ENCODE peak calls at places on chromosomes 1 and 21, in nine cellular contexts. C is T follicular helper cell, S is tibial nerve, O is psoas muscle, H is nephron progenitor cell, E is EL, G is right atrium auricular region, Y is pancreas, I is Daoy. L is an unnamed sample.

GRCh38 chr1:230191079-230191478 is 124.0 kb downstream of the GALNT2 start:
- DNase-seq in H (no peak), O (peak), Y (peak), I (no peak), E (peak), C (no peak), G (peak), S (no peak), L (peak)

GRCh38 chr1:47986741-47987140 is 10.4 kb downstream of the TRABD2B start:
- DNase-seq in S (no peak), Y (no peak), C (no peak), H (no peak), G (no peak), E (no peak), I (no peak), O (no peak), L (peak)

GRCh38 chr1:228092342-228093049 is 10.0 kb downstream of the ARF1 start:
- DNase-seq in I (no peak), O (peak), C (no peak), G (no peak), H (no peak), Y (no peak), E (no peak), S (no peak), L (peak)

GRCh38 chr1:116908821-116909510 is 750 bp upstream of the PTGFRN start:
- DNase-seq in I (no peak), C (no peak), H (no peak), E (no peak), G (peak), S (no peak), O (no peak), Y (no peak), L (no peak)

GRCh38 chr1:109719337-109719837 is 7.3 kb downstream of the GSTM5 start:
- DNase-seq in G (no peak), H (no peak), O (no peak), I (peak), C (no peak), E (peak), S (no peak), Y (no peak), L (no peak)

GRCh38 chr1:228210076-228210651 is 2.3 kb downstream of the OBSCN start:
- DNase-seq in C (no peak), E (no peak), O (peak), Y (no peak), H (no peak), S (no peak), G (peak), I (peak), L (no peak)

GRCh38 chr1:113390871-113391642 is 742 bp downstream of the MAGI3 start:
- DNase-seq in G (no peak), C (peak), I (peak), E (peak), Y (peak), H (peak), O (peak), S (peak), L (peak)

GRCh38 chr1:20552728-20553571 is 577 bp downstream of the FAM43B start:
- DNase-seq in C (no peak), O (peak), H (peak), S (no peak), I (peak), E (peak), G (no peak), Y (no peak), L (peak)

GRCh38 chr21:41664881-41665765 is 101.7 kb downstream of the RIPK4 start:
- DNase-seq in H (no peak), C (no peak), S (peak), I (peak), E (peak), O (no peak), Y (no peak), G (peak), L (no peak)

GRCh38 chr1:221809101-221810029 is 67.5 kb upstream of the DUSP10 start:
- DNase-seq in E (no peak), O (no peak), I (peak), C (no peak), S (no peak), H (no peak), G (no peak), Y (no peak), L (no peak)